ENCODE peak calls at places on chromosomes 16 and 17, in four cellular contexts. L is neural progenitor cell; W is activated CD8-positive, alpha-beta T cell treated with anti-CD3 and anti-CD28 coated beads for 36 hours; O is body of pancreas. I is an unnamed sample.
A peak's percentile ranks its signal among the peaks of the same experiment; 100 is the strongest.

GRCh38 chr16:49010396-49010795 is 271.2 kb downstream of the CBLN1 start:
- DNase-seq in W (no peak), L (no peak), O (no peak), I (no peak)

GRCh38 chr16:48053346-48053745 is 102.4 kb downstream of the ABCC12 start:
- DNase-seq in W (no peak), L (peak; percentile 73), O (no peak), I (no peak)

GRCh38 chr17:82875418-82875856 is 35.6 kb upstream of the ZNF750 start:
- DNase-seq in W (no peak), O (no peak), L (peak; percentile 67), I (no peak)

GRCh38 chr17:4142107-4142900 is 526 bp downstream of the ZZEF1 start:
- DNase-seq in L (peak; percentile 75), W (peak; percentile 44), O (peak; percentile 41), I (no peak)

GRCh38 chr17:35889241-35889640 is 9.1 kb upstream of the CCL5 start:
- DNase-seq in L (no peak), W (peak; percentile 74), O (no peak), I (no peak)

GRCh38 chr17:27492470-27492869 is 36.2 kb downstream of the KSR1 start:
- DNase-seq in O (no peak), W (no peak), L (no peak), I (no peak)

GRCh38 chr17:41538565-41538991 is 10.5 kb upstream of the KRT19 start:
- DNase-seq in O (no peak), W (no peak), L (no peak), I (no peak)

GRCh38 chr17:35786941-35787432 is 8.5 kb downstream of the MMP28 start:
- DNase-seq in O (no peak), L (no peak), W (no peak), I (no peak)

GRCh38 chr16:64047878-64048277 is 1074.0 kb downstream of the CDH11 start:
- DNase-seq in O (no peak), L (no peak), W (no peak), I (no peak)

GRCh38 chr17:82888583-82889495 is 49.0 kb upstream of the ZNF750 start:
- DNase-seq in W (no peak), L (no peak), O (peak; percentile 92), I (no peak)

GRCh38 chr16:86480444-86480843 is 29.9 kb upstream of the FOXF1 start:
- DNase-seq in L (no peak), W (no peak), O (no peak), I (no peak)

GRCh38 chr17:32007463-32008298 is 498 bp downstream of the LRRC37B start:
- DNase-seq in O (peak; percentile 17), L (peak; percentile 67), W (peak; percentile 70), I (no peak)

GRCh38 chr16:56451753-56452689 is 667 bp downstream of the OGFOD1 start:
- DNase-seq in L (peak; percentile 78), W (peak; percentile 17), O (peak; percentile 59), I (no peak)

GRCh38 chr17:79674506-79675412 is 56.0 kb upstream of the ENPP7 start:
- DNase-seq in L (no peak), O (no peak), W (no peak), I (no peak)

GRCh38 chr16:70454221-70455034 is at the start of gene FCSK:
- DNase-seq in L (peak; percentile 96), W (peak; percentile 71), O (peak; percentile 78), I (peak; percentile 78)

GRCh38 chr16:28879261-28879840 is 1.1 kb downstream of the ATP2A1 start:
- DNase-seq in O (no peak), W (no peak), L (peak; percentile 16), I (no peak)

GRCh38 chr16:8859913-8860881 is 8.6 kb downstream of the CARHSP1 start:
- DNase-seq in L (no peak), W (no peak), O (peak; percentile 66), I (no peak)

GRCh38 chr16:28473714-28474265 is 1.7 kb upstream of the NPIPB7 start:
- DNase-seq in O (no peak), L (no peak), W (no peak), I (no peak)

GRCh38 chr16:27690604-27691003 is 140.7 kb downstream of the KATNIP start:
- DNase-seq in W (peak; percentile 16), O (no peak), L (peak; percentile 47), I (no peak)

GRCh38 chr17:27481327-27481726 is 25.1 kb downstream of the KSR1 start:
- DNase-seq in W (peak; percentile 79), L (no peak), O (no peak), I (no peak)

GRCh38 chr16:79805621-79806020 is 205.1 kb upstream of the MAF start:
- DNase-seq in W (no peak), L (peak; percentile 47), O (no peak), I (no peak)

GRCh38 chr17:4947411-4948165 is 742 bp downstream of the PFN1 start:
- DNase-seq in W (peak; percentile 80), L (peak; percentile 81), O (peak; percentile 45), I (peak; percentile 66)

GRCh38 chr17:82400830-82401229 is 17.3 kb upstream of the HEXD start:
- DNase-seq in O (no peak), L (no peak), W (peak; percentile 73), I (peak; percentile 42)

GRCh38 chr17:82434216-82434565 is 15.8 kb upstream of the OGFOD3 start:
- DNase-seq in L (no peak), O (no peak), W (peak; percentile 41), I (no peak)

GRCh38 chr17:75915268-75915667 is 10.6 kb upstream of the MRPL38 start:
- DNase-seq in W (no peak), L (no peak), O (no peak), I (no peak)

GRCh38 chr16:63787014-63787413 is 1334.8 kb downstream of the CDH11 start:
- DNase-seq in L (no peak), W (no peak), O (no peak), I (no peak)

GRCh38 chr17:1107777-1108559 is 71.8 kb downstream of the ABR start:
- DNase-seq in W (no peak), L (no peak), O (peak; percentile 27), I (no peak)

GRCh38 chr16:27314161-27314723 is 468 bp downstream of the IL4R start:
- DNase-seq in W (peak; percentile 92), L (no peak), O (peak; percentile 63), I (peak; percentile 37)

GRCh38 chr17:1239210-1239609 is 31.0 kb upstream of the BHLHA9 start:
- DNase-seq in W (no peak), O (no peak), L (no peak), I (no peak)

GRCh38 chr16:16004314-16004749 is 54.9 kb downstream of the ABCC1 start:
- DNase-seq in L (no peak), O (no peak), W (no peak), I (no peak)

GRCh38 chr16:58655215-58655596 is 25.6 kb upstream of the CNOT1 start:
- DNase-seq in W (no peak), O (peak; percentile 39), L (no peak), I (no peak)

DNA sequence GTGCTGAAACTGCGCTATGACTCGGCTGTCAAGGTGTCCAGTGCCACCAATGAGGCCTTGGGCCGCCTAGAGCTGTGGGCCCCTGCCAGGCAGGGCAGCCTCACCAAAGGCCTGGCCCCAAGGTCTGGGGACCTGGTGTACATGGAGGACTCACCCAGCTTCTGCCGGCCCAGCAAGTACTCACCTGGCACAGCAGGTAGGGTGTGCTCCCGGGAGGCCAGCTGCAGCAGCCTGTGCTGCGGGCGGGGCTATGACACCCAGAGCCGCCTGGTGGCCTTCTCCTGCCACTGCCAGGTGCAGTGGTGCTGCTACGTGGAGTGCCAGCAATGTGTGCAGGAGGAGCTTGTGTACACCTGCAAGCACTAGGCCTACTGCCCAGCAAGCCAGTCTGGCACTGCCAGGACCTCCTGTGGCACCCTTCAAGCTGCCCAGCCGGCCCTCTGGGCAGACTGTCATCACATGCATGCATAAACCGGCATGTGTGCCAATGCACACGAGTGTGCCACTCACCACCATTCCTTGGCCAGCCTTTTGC is 25.0 kb downstream of the WNT9B start:
- DNase-seq in O (peak; percentile 95), L (peak; percentile 53), W (peak; percentile 11), I (no peak)
- TF ChIP-seq CTCF in O (peak; percentile 66), L (peak; percentile 44), W (no peak), I (no peak)

GRCh38 chr17:54451051-54451450 is 449.6 kb upstream of the TOM1L1 start:
- DNase-seq in L (no peak), O (no peak), W (no peak), I (no peak)

GRCh38 chr17:54452666-54453348 is 447.8 kb upstream of the TOM1L1 start:
- DNase-seq in L (no peak), W (no peak), O (no peak), I (no peak)

DNA sequence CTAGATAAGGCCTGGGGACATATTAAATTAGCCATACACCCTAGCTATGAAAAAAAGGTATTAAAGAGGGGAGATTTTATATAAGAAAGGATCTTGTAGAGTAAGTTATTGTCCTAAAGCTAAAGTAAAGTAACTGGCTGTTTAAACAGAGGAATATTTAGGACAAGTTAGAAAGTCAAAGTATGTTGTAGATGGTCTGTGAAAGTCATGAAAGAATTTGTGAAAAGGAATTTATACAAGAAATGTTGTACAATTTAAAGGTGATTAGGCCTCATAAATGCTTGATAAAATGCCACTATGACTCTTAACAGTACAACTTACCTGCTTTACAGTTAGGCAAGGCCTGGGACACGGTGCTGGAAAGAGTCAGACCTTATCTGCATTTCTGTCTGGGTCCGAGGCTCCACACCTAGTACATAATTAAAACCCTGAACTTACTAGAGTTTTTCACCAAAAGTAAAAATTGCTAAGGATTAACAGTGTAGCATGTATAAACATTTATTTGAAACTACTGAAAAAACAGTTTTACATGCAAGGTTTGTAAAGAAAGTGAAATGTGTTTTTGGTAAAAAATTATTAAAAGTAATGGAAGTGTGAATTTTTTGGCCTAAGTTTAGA is 445.3 kb upstream of the TOM1L1 start:
- DNase-seq in O (no peak), L (no peak), W (no peak), I (no peak)
- TF ChIP-seq CTCF in O (no peak), L (no peak), W (no peak), I (no peak)

DNA sequence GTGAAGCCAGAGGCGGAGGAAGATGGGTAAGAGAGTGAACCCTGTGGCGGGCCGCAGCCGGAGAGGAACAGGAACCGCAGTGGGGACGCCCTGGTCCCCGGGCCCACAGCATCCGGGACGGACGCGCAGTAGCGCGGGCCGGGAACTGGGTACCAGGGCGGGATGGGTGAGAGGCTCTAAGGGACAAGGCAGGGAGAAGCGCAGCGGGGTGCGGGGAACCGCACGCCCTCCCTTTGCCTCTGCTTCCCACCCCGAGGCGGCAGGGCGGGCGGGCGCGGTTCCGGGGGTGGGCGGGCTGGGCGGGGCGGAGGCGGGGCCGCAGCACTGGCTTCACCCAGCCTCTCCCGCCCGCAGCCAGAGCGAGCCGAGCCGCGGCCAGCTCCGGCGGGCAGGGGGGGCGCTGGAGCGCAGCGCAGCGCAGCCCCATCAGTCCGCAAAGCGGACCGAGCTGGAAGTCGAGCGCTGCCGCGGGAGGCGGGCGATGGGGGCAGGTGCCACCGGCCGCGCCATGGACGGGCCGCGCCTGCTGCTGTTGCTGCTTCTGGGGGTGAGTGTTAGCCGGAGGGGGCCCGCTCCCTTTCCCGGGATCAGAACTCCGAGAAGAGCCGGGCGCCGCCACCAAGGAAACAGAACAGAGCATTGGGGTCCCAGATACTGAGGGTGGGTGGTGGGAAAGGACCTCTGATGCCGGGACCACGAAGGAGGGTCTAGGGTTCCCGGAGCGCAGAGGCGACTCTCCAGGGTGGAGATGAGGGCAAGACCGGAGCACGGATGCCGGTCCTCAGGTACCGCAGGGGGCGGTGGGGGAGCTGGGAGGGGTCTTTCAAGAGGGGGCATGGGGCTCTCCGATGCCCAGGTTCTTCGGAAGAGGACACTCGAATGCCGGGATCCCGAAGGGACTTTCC is at the start of gene NGFR:
- DNase-seq in L (peak; percentile 90), O (no peak), W (peak; percentile 42), I (peak; percentile 64)
- TF ChIP-seq CTCF in L (peak; percentile 31), O (no peak), W (no peak), I (no peak)

GRCh38 chr17:57170866-57171265 is 85.5 kb upstream of the MSI2 start:
- DNase-seq in W (no peak), L (no peak), O (no peak), I (no peak)

GRCh38 chr17:57165754-57166153 is 80.7 kb downstream of the AKAP1 start:
- DNase-seq in L (no peak), O (no peak), W (no peak), I (no peak)

GRCh38 chr17:57164814-57165213 is 79.8 kb downstream of the AKAP1 start:
- DNase-seq in W (no peak), L (no peak), O (no peak), I (no peak)

GRCh38 chr17:57166803-57167202 is 81.8 kb downstream of the AKAP1 start:
- DNase-seq in O (no peak), L (no peak), W (no peak), I (no peak)
- TF ChIP-seq CTCF in O (no peak), L (no peak), W (no peak), I (no peak)

I was measured in activated B cell treated with CpG ODN at 0.5 μM for 24 hours.